ENCODE peak calls at places on chromosomes 12 and 14, in seven cellular contexts. One of them, this sample, is unnamed.

GRCh38 chr12:106135075-106135474 is 3.7 kb downstream of the NUAK1 start:
- DNase-seq in pancreas: no peak
- DNase-seq in GM20000: no peak
- DNase-seq in omental fat pad: no peak
- DNase-seq in HepG2: no peak
- DNase-seq in cardiac muscle cell: peak; percentile 53
- DNase-seq in cardiac fibroblast: peak; percentile 53
- DNase-seq in this sample: no peak

GRCh38 chr14:75805646-75806045 is 144.6 kb downstream of the TTLL5 start:
- DNase-seq in omental fat pad: no peak
- DNase-seq in cardiac fibroblast: no peak
- DNase-seq in GM20000: no peak
- DNase-seq in pancreas: no peak
- DNase-seq in HepG2: no peak
- DNase-seq in cardiac muscle cell: no peak
- DNase-seq in this sample: no peak

GRCh38 chr12:76878045-76878898 is 547 bp downstream of the CSRP2 start:
- DNase-seq in omental fat pad: no peak
- DNase-seq in pancreas: peak; percentile 29
- DNase-seq in GM20000: peak; percentile 51
- DNase-seq in HepG2: peak; percentile 23
- DNase-seq in cardiac fibroblast: peak; percentile 11
- DNase-seq in cardiac muscle cell: peak; percentile 24
- DNase-seq in this sample: no peak

GRCh38 chr14:80787876-80788275 is 153.7 kb downstream of the CEP128 start:
- DNase-seq in cardiac muscle cell: no peak
- DNase-seq in GM20000: no peak
- DNase-seq in pancreas: no peak
- DNase-seq in HepG2: no peak
- DNase-seq in cardiac fibroblast: no peak
- DNase-seq in omental fat pad: no peak
- DNase-seq in this sample: no peak

GRCh38 chr12:113697646-113698504 is 226.2 kb upstream of the LHX5 start:
- DNase-seq in pancreas: no peak
- DNase-seq in HepG2: no peak
- DNase-seq in omental fat pad: no peak
- DNase-seq in cardiac muscle cell: no peak
- DNase-seq in cardiac fibroblast: no peak
- DNase-seq in GM20000: no peak
- DNase-seq in this sample: no peak

GRCh38 chr12:108827941-108828340 is 29.4 kb downstream of the SSH1 start:
- DNase-seq in cardiac fibroblast: peak; percentile 52
- DNase-seq in cardiac muscle cell: no peak
- DNase-seq in HepG2: no peak
- DNase-seq in pancreas: no peak
- DNase-seq in omental fat pad: no peak
- DNase-seq in GM20000: no peak
- DNase-seq in this sample: no peak

GRCh38 chr12:89707623-89707991 is 1.0 kb downstream of the ATP2B1 start:
- DNase-seq in HepG2: peak; percentile 16
- DNase-seq in cardiac fibroblast: no peak
- DNase-seq in GM20000: no peak
- DNase-seq in pancreas: peak; percentile 21
- DNase-seq in cardiac muscle cell: no peak
- DNase-seq in omental fat pad: no peak
- DNase-seq in this sample: peak; percentile 15

GRCh38 chr14:34212574-34212973 is 249.5 kb downstream of the SPTSSA start:
- DNase-seq in HepG2: no peak
- DNase-seq in omental fat pad: no peak
- DNase-seq in cardiac fibroblast: no peak
- DNase-seq in GM20000: no peak
- DNase-seq in pancreas: no peak
- DNase-seq in cardiac muscle cell: no peak
- DNase-seq in this sample: no peak

GRCh38 chr12:132429932-132430643 is 59.9 kb upstream of the FBRSL1 start:
- DNase-seq in HepG2: no peak
- DNase-seq in GM20000: peak; percentile 85
- DNase-seq in pancreas: peak; percentile 77
- DNase-seq in cardiac fibroblast: peak; percentile 27
- DNase-seq in omental fat pad: no peak
- DNase-seq in cardiac muscle cell: no peak
- DNase-seq in this sample: peak; percentile 79

GRCh38 chr12:2691340-2692111 is 103.2 kb upstream of the FKBP4 start:
- DNase-seq in pancreas: no peak
- DNase-seq in GM20000: peak; percentile 83
- DNase-seq in omental fat pad: no peak
- DNase-seq in cardiac fibroblast: no peak
- DNase-seq in HepG2: no peak
- DNase-seq in cardiac muscle cell: peak; percentile 16
- DNase-seq in this sample: peak; percentile 81

GRCh38 chr14:96631621-96632362 is 129.6 kb downstream of the PAPOLA start:
- DNase-seq in GM20000: peak; percentile 0
- DNase-seq in cardiac fibroblast: no peak
- DNase-seq in cardiac muscle cell: no peak
- DNase-seq in HepG2: no peak
- DNase-seq in omental fat pad: peak; percentile 8
- DNase-seq in pancreas: no peak
- DNase-seq in this sample: peak; percentile 4

GRCh38 chr12:95790912-95791849 is 617 bp upstream of the NTN4 start:
- DNase-seq in HepG2: no peak
- DNase-seq in omental fat pad: no peak
- DNase-seq in cardiac fibroblast: no peak
- DNase-seq in GM20000: peak; percentile 40
- DNase-seq in pancreas: peak; percentile 39
- DNase-seq in cardiac muscle cell: peak; percentile 26
- DNase-seq in this sample: peak; percentile 39

GRCh38 chr14:69716483-69717187 is 50.3 kb upstream of the SRSF5 start:
- DNase-seq in GM20000: no peak
- DNase-seq in HepG2: no peak
- DNase-seq in pancreas: no peak
- DNase-seq in omental fat pad: no peak
- DNase-seq in cardiac muscle cell: peak; percentile 96
- DNase-seq in cardiac fibroblast: peak; percentile 88
- DNase-seq in this sample: no peak

DNA sequence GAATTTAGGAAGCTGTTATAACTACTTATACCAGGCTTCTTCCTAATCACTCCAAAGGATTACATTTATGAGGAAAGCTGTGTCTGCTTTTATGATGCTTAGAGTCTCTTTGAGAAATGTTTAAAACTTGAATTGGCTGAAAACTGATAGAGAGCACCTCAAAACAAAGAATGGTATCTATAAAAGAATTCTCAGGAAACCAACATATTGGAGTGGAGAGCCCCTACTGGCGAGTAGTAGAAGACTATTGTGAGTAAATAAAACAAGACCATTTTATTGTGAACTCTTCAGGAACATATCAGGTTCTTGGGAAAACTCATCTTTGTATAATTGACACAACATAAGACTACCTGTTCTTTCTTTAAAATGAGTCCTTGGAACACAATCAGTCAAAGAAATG is 578.6 kb downstream of the RERGL start:
- DNase-seq in pancreas: no peak
- DNase-seq in omental fat pad: no peak
- DNase-seq in GM20000: no peak
- DNase-seq in HepG2: no peak
- DNase-seq in cardiac muscle cell: no peak
- DNase-seq in cardiac fibroblast: no peak
- DNase-seq in this sample: no peak
- TF ChIP-seq CTCF in pancreas: no peak
- TF ChIP-seq CTCF in omental fat pad: no peak
- TF ChIP-seq CTCF in GM20000: no peak
- TF ChIP-seq CTCF in HepG2: no peak
- TF ChIP-seq CTCF in cardiac muscle cell: no peak
- TF ChIP-seq CTCF in cardiac fibroblast: no peak
- TF ChIP-seq CTCF in this sample: no peak

DNA sequence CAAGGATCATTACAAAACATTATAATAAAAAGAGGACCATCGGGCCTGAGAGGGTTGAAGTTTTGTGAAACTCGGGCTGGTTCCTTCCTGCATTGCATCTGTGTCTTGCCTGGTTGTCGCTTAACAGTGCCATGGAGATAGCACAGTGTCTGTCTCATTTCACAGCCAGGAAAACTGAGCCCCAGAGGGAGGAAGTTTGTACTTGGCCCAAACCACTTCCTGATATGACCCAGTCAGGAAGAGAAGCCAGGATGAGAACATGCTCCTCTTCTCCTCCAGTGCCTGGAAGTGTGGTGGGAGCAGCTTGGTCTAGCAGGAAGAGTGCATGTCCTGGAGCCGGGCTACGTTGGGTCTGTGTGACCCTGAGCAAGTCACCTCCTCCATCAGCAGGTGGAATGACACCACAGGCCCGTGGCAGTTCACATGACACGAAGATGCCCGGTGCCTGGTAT is 41.5 kb downstream of the EVL start:
- DNase-seq in pancreas: no peak
- DNase-seq in cardiac muscle cell: no peak
- DNase-seq in HepG2: no peak
- DNase-seq in GM20000: no peak
- DNase-seq in omental fat pad: no peak
- DNase-seq in cardiac fibroblast: no peak
- DNase-seq in this sample: no peak
- TF ChIP-seq CTCF in pancreas: no peak
- TF ChIP-seq CTCF in cardiac muscle cell: no peak
- TF ChIP-seq CTCF in HepG2: no peak
- TF ChIP-seq CTCF in GM20000: no peak
- TF ChIP-seq CTCF in omental fat pad: no peak
- TF ChIP-seq CTCF in cardiac fibroblast: no peak
- TF ChIP-seq CTCF in this sample: no peak

GRCh38 chr12:49983892-49984291 is 11.1 kb downstream of the AQP6 start:
- DNase-seq in cardiac fibroblast: peak; percentile 89
- DNase-seq in omental fat pad: no peak
- DNase-seq in GM20000: no peak
- DNase-seq in pancreas: no peak
- DNase-seq in cardiac muscle cell: peak; percentile 92
- DNase-seq in HepG2: no peak
- DNase-seq in this sample: no peak

GRCh38 chr12:49984476-49984890 is 11.7 kb downstream of the AQP6 start:
- DNase-seq in cardiac fibroblast: no peak
- DNase-seq in pancreas: no peak
- DNase-seq in cardiac muscle cell: no peak
- DNase-seq in HepG2: no peak
- DNase-seq in GM20000: no peak
- DNase-seq in omental fat pad: no peak
- DNase-seq in this sample: no peak

GRCh38 chr12:49980501-49981158 is 7.9 kb downstream of the AQP6 start:
- DNase-seq in HepG2: peak; percentile 51
- DNase-seq in pancreas: no peak
- DNase-seq in omental fat pad: no peak
- DNase-seq in cardiac fibroblast: no peak
- DNase-seq in cardiac muscle cell: no peak
- DNase-seq in GM20000: no peak
- DNase-seq in this sample: no peak

GRCh38 chr12:49984960-49985359 is 12.2 kb downstream of the AQP6 start:
- DNase-seq in pancreas: no peak
- DNase-seq in omental fat pad: no peak
- DNase-seq in cardiac fibroblast: no peak
- DNase-seq in cardiac muscle cell: no peak
- DNase-seq in GM20000: no peak
- DNase-seq in HepG2: no peak
- DNase-seq in this sample: no peak

DNA sequence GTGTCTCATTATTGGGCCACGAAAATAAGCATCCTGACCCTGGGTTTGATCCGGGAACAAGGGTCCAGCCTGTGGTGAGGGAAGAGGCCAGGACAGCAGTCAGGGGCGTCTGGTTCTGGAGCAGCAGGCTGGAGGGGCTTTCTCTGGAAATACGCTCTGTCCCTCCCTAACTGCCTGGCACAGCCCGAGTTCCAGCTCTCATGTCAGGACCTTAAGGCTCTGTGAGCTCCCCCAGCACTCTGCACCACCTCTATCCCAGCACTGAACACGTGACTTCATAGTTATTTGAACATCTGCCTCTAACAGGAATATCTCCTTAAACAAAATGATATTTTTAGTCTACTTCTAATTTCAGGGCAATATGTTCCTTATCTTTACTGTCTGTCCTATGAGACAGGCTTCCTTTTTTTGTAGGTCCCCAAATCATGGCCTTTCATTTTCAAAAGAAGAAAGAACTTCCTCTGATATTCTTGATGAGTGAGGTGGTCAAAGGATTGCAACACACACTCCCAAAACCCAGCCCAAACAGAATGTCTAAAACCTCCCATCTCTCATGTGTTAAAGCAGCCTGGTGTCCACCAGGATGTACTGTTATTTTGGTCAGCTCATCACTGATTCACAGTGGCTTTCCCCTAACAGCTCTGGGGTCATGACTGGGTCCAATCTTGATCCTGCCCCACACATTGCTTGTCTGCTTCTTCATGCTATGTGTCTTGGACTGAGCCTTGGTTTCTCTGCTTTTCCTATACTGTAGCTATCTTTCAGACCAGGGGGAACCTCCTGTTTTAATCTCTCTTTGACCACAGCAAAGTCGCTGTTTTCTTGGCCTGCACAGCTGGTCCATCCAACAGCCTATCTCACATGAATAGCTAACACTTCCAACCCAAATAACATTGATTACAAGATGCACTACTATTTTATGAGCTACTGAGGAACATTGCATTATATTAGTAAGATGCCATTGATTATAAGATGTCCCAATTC is 9.8 kb downstream of the AQP6 start:
- DNase-seq in HepG2: no peak
- DNase-seq in GM20000: no peak
- DNase-seq in omental fat pad: no peak
- DNase-seq in pancreas: no peak
- DNase-seq in cardiac muscle cell: peak; percentile 52
- DNase-seq in cardiac fibroblast: no peak
- DNase-seq in this sample: no peak
- TF ChIP-seq CTCF in HepG2: no peak
- TF ChIP-seq CTCF in GM20000: no peak
- TF ChIP-seq CTCF in omental fat pad: no peak
- TF ChIP-seq CTCF in pancreas: no peak
- TF ChIP-seq CTCF in cardiac muscle cell: no peak
- TF ChIP-seq CTCF in cardiac fibroblast: peak; percentile 9
- TF ChIP-seq CTCF in this sample: no peak

DNA sequence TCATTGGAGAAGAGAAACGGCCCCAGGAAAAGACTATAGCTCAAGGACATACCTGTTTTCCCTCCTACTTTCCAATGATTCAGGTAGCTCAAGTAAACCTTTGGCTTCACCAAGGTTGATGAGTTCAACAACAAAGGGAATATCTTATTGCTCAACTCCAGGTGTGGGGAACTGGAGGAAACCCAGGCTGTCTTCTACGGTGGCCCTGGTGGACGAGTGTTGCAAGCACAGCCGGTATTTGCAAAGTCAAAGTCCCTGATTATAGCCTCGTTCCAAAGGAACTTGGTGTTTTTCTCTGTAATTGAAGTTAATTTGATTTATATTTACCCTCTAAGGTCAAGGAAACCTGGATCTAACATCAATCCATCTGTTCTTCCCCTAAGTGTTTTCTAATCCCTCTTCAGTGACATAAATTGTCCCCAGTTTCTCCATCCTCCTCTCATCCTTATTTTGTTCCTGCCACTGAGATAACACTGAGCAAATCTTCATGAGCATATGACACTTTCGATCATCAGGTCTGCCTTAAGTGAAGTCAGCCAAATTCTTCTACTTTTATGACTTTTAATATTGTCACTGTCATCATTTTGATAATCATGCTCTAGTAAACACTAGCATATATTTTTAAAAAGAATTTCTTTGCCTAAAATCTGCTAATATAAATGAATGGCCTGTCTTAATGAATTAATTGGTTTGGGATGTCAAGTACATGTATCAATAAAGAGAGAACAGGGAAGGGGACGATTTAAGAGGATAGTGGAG is 174.6 kb upstream of the TBX3 start:
- DNase-seq in cardiac muscle cell: no peak
- DNase-seq in cardiac fibroblast: no peak
- DNase-seq in HepG2: peak; percentile 43
- DNase-seq in omental fat pad: no peak
- DNase-seq in pancreas: no peak
- DNase-seq in GM20000: no peak
- DNase-seq in this sample: no peak
- TF ChIP-seq CTCF in cardiac muscle cell: peak; percentile 28
- TF ChIP-seq CTCF in cardiac fibroblast: peak; percentile 31
- TF ChIP-seq CTCF in HepG2: peak; percentile 50
- TF ChIP-seq CTCF in omental fat pad: no peak
- TF ChIP-seq CTCF in pancreas: no peak
- TF ChIP-seq CTCF in GM20000: no peak
- TF ChIP-seq CTCF in this sample: no peak